ENCODE peak calls at places on chromosomes 5 and 9, in nine cellular contexts. B is GM12865, W is skeletal muscle cell, X is RKO, S is LoVo, L is NCI-H524, K is endothelial cell, H is T-helper 17 cell, J is uterus. Z is an unnamed sample.
A peak's percentile ranks its signal among the peaks of the same experiment; 100 is the strongest.

GRCh38 chr5:135977375-135977928 is 22.7 kb upstream of the LECT2 start:
- DNase-seq in B (peak; percentile 66), W (no peak), X (no peak), S (peak; percentile 64), L (no peak), K (peak; percentile 91), H (peak; percentile 25), J (no peak), Z (peak; percentile 87)

GRCh38 chr9:117344892-117345660 is 69.8 kb downstream of the ASTN2 start:
- DNase-seq in B (no peak), W (no peak), X (no peak), S (no peak), L (peak; percentile 9), K (no peak), H (no peak), J (no peak), Z (no peak)

GRCh38 chr9:33939924-33940874 is 108.5 kb downstream of the UBAP2 start:
- DNase-seq in B (no peak), W (no peak), X (no peak), S (peak; percentile 65), L (no peak), K (no peak), H (no peak), J (no peak), Z (no peak)

GRCh38 chr5:176610430-176610763 is 441 bp upstream of the GPRIN1 start:
- DNase-seq in B (no peak), W (no peak), X (no peak), S (no peak), L (no peak), K (no peak), H (no peak), J (no peak), Z (no peak)

GRCh38 chr5:148931453-148932057 is 105.1 kb downstream of the ADRB2 start:
- DNase-seq in B (no peak), W (no peak), X (no peak), S (no peak), L (no peak), K (no peak), H (no peak), J (no peak), Z (no peak)

GRCh38 chr9:3954950-3955670 is 344.8 kb downstream of the GLIS3 start:
- DNase-seq in B (no peak), W (no peak), X (no peak), S (no peak), L (no peak), K (no peak), H (no peak), J (peak; percentile 48), Z (no peak)

GRCh38 chr5:184461-184860 is 6.8 kb upstream of the LRRC14B start:
- DNase-seq in B (no peak), W (no peak), X (no peak), S (no peak), L (no peak), K (no peak), H (no peak), J (no peak), Z (no peak)

GRCh38 chr5:36878421-36879088 is 2.0 kb downstream of the NIPBL start:
- DNase-seq in B (no peak), W (no peak), X (peak; percentile 76), S (peak; percentile 20), L (peak; percentile 79), K (peak; percentile 23), H (no peak), J (no peak), Z (peak; percentile 55)

GRCh38 chr5:23820764-23821471 is 313.5 kb downstream of the PRDM9 start:
- DNase-seq in B (peak; percentile 0), W (no peak), X (peak; percentile 88), S (peak; percentile 56), L (no peak), K (no peak), H (no peak), J (no peak), Z (no peak)

GRCh38 chr9:36750630-36751029 is 177.9 kb downstream of the MELK start:
- DNase-seq in B (no peak), W (no peak), X (no peak), S (no peak), L (no peak), K (no peak), H (no peak), J (no peak), Z (no peak)

GRCh38 chr9:89046832-89047231 is 55.6 kb downstream of the S1PR3 start:
- DNase-seq in B (no peak), W (no peak), X (no peak), S (no peak), L (no peak), K (no peak), H (no peak), J (no peak), Z (no peak)

GRCh38 chr5:386432-387341 is 56.3 kb upstream of the EXOC3 start:
- DNase-seq in B (no peak), W (peak; percentile 80), X (no peak), S (peak; percentile 11), L (no peak), K (no peak), H (no peak), J (no peak), Z (no peak)

GRCh38 chr5:22621084-22621483 is 232.1 kb downstream of the CDH12 start:
- DNase-seq in B (no peak), W (no peak), X (no peak), S (no peak), L (no peak), K (no peak), H (no peak), J (no peak), Z (no peak)

GRCh38 chr5:79746645-79747044 is 57.0 kb downstream of the CMYA5 start:
- DNase-seq in B (no peak), W (no peak), X (no peak), S (no peak), L (no peak), K (no peak), H (no peak), J (no peak), Z (no peak)

GRCh38 chr9:92716557-92716956 is 46.6 kb upstream of the IPPK start:
- DNase-seq in B (peak; percentile 71), W (no peak), X (peak; percentile 18), S (peak; percentile 13), L (peak; percentile 44), K (peak; percentile 88), H (peak; percentile 65), J (peak; percentile 62), Z (peak; percentile 93)

GRCh38 chr5:116751684-116752083 is 177.1 kb upstream of the SEMA6A start:
- DNase-seq in B (no peak), W (no peak), X (no peak), S (no peak), L (no peak), K (no peak), H (no peak), J (no peak), Z (no peak)

GRCh38 chr9:96523429-96523828 is 73.5 kb downstream of the HABP4 start:
- DNase-seq in B (no peak), W (no peak), X (no peak), S (no peak), L (no peak), K (no peak), H (no peak), J (peak; percentile 32), Z (no peak)

GRCh38 chr5:148829734-148830133 is 3.3 kb downstream of the ADRB2 start:
- DNase-seq in B (no peak), W (no peak), X (no peak), S (no peak), L (no peak), K (no peak), H (no peak), J (no peak), Z (no peak)

GRCh38 chr5:115414406-115415142 is 118.1 kb upstream of the CCDC112 start:
- DNase-seq in B (peak; percentile 13), W (peak; percentile 92), X (peak; percentile 8), S (peak; percentile 20), L (no peak), K (no peak), H (no peak), J (no peak), Z (no peak)

GRCh38 chr5:14050821-14051220 is 92.3 kb upstream of the TRIO start:
- DNase-seq in B (no peak), W (no peak), X (no peak), S (no peak), L (no peak), K (no peak), H (no peak), J (no peak), Z (no peak)

GRCh38 chr5:171366645-171367044 is 21.0 kb upstream of the NPM1 start:
- DNase-seq in B (no peak), W (no peak), X (no peak), S (no peak), L (no peak), K (no peak), H (no peak), J (no peak), Z (no peak)

GRCh38 chr5:44389410-44389879 is at the start of gene FGF10:
- DNase-seq in B (no peak), W (no peak), X (no peak), S (no peak), L (peak; percentile 72), K (peak; percentile 51), H (no peak), J (peak; percentile 25), Z (peak; percentile 74)

GRCh38 chr5:151014680-151015343 is 5.6 kb upstream of the GPX3 start:
- DNase-seq in B (no peak), W (no peak), X (no peak), S (no peak), L (no peak), K (no peak), H (no peak), J (no peak), Z (no peak)

GRCh38 chr9:135490166-135490870 is 10.2 kb upstream of the MRPS2 start:
- DNase-seq in B (no peak), W (no peak), X (no peak), S (no peak), L (no peak), K (no peak), H (no peak), J (no peak), Z (peak; percentile 9)

GRCh38 chr9:114777841-114778240 is 28.0 kb downstream of the TNFSF15 start:
- DNase-seq in B (no peak), W (peak; percentile 35), X (no peak), S (no peak), L (no peak), K (no peak), H (no peak), J (no peak), Z (no peak)

GRCh38 chr9:68750786-68751185 is 45.7 kb downstream of the PIP5K1B start:
- DNase-seq in B (no peak), W (no peak), X (no peak), S (peak; percentile 65), L (no peak), K (no peak), H (no peak), J (no peak), Z (no peak)

GRCh38 chr9:23651051-23651450 is 175.0 kb downstream of the ELAVL2 start:
- DNase-seq in B (no peak), W (no peak), X (no peak), S (no peak), L (no peak), K (no peak), H (no peak), J (no peak), Z (no peak)

GRCh38 chr5:171633776-171634470 is 151.7 kb upstream of the SMIM23 start:
- DNase-seq in B (peak; percentile 19), W (no peak), X (no peak), S (no peak), L (no peak), K (no peak), H (no peak), J (no peak), Z (no peak)

GRCh38 chr9:121269030-121269887 is 1.3 kb downstream of the GSN start:
- DNase-seq in B (no peak), W (no peak), X (no peak), S (no peak), L (peak; percentile 30), K (no peak), H (no peak), J (peak; percentile 54), Z (no peak)

GRCh38 chr5:169398515-169398914 is 97.6 kb upstream of the SLIT3 start:
- DNase-seq in B (no peak), W (no peak), X (no peak), S (no peak), L (no peak), K (no peak), H (no peak), J (no peak), Z (no peak)

GRCh38 chr9:95580812-95581761 is 64.3 kb upstream of the PTCH1 start:
- DNase-seq in B (no peak), W (no peak), X (no peak), S (no peak), L (no peak), K (no peak), H (no peak), J (no peak), Z (no peak)

Z was measured in glutamatergic neuron.